ENCODE peak calls at places on chromosomes 2 and 18, in five cellular contexts. Q is epithelial cell of esophagus, M is sigmoid colon, F is NCI-H1436 treated with DMSO at 0.1 percent for 48 hours, K is colonic mucosa. H is an unnamed sample.

GRCh38 chr2:26561918-26562810 is 79.0 kb downstream of the CIB4 start:
- DNase-seq in M (peak; percentile 70), K (peak; percentile 60), Q (peak; percentile 30), F (no peak), H (peak; percentile 65)

GRCh38 chr2:195662138-195662537 is 5.1 kb downstream of the SLC39A10 start:
- DNase-seq in M (no peak), K (no peak), Q (no peak), F (no peak), H (no peak)

GRCh38 chr2:223036756-223037432 is 15.1 kb upstream of the KCNE4 start:
- DNase-seq in K (peak; percentile 5), Q (no peak), F (no peak), M (no peak), H (no peak)

GRCh38 chr2:160968183-160968582 is 192.0 kb upstream of the TANK start:
- DNase-seq in M (no peak), Q (peak; percentile 21), F (no peak), K (no peak), H (no peak)

GRCh38 chr2:95008311-95008710 is 17.2 kb upstream of the MAL start:
- DNase-seq in M (no peak), K (no peak), Q (no peak), F (no peak), H (no peak)

GRCh38 chr18:40917096-40917495 is 1037.9 kb upstream of the PIK3C3 start:
- DNase-seq in K (no peak), F (no peak), M (no peak), Q (peak; percentile 62), H (no peak)

GRCh38 chr2:189534854-189535253 is 45.7 kb downstream of the SLC40A1 start:
- DNase-seq in Q (peak; percentile 58), M (no peak), K (no peak), F (no peak), H (no peak)

GRCh38 chr2:45287040-45287439 is 277.8 kb upstream of the SIX2 start:
- DNase-seq in F (no peak), Q (no peak), M (no peak), K (no peak), H (no peak)

H was measured in activated CD8-positive, alpha-beta T cell treated with anti-CD3 and anti-CD28 coated beads for 36 hours.